ENCODE peak calls at places on chromosomes 16 and 17, in ten cellular contexts. Q, P, K, I, B, L, J, D, G and O are unnamed samples. For H3K4me1, the result is how much of the 10 kb centered on the place peaks cover.

GRCh38 chr17:32111141-32111771 is 31.0 kb upstream of the RHOT1 start:
- DNase-seq in Q (peak), P (peak), D (peak), G (peak), B (peak), J (no peak), L (peak), K (peak), I (no peak), O (peak)

GRCh38 chr17:29155235-29155965 is 24.8 kb downstream of the MYO18A start:
- DNase-seq in P (peak), Q (no peak), J (no peak), K (no peak), I (peak), L (peak), B (peak), G (peak), D (no peak), O (no peak)

GRCh38 chr17:151886-152859 is 14.8 kb downstream of the SCGB1C2 start:
- DNase-seq in P (no peak), D (peak), K (no peak), G (no peak), J (no peak), Q (no peak), I (no peak), B (peak), L (peak), O (peak)

GRCh38 chr16:68480084-68480995 is 32.0 kb upstream of the SMPD3 start:
- DNase-seq in K (no peak), P (no peak), J (no peak), B (no peak), L (no peak), Q (no peak), I (no peak), G (no peak), D (no peak), O (no peak)

GRCh38 chr17:73286863-73287296 is 24.9 kb downstream of the CDC42EP4 start:
- DNase-seq in P (no peak), G (no peak), I (no peak), L (no peak), B (no peak), J (no peak), D (peak), Q (no peak), K (no peak), O (no peak)

GRCh38 chr16:53743149-53743566 is 39.2 kb downstream of the FTO start:
- DNase-seq in K (no peak), I (peak), P (peak), D (no peak), Q (no peak), L (no peak), B (no peak), G (no peak), J (no peak), O (no peak)

GRCh38 chr17:3988297-3989120 is 24.3 kb upstream of the ATP2A3 start:
- DNase-seq in D (no peak), Q (no peak), J (no peak), K (no peak), B (no peak), P (no peak), L (no peak), G (no peak), I (no peak), O (no peak)

GRCh38 chr17:57834146-57834741 is 15.6 kb downstream of the MRPS23 start:
- DNase-seq in L (peak), Q (no peak), P (no peak), I (no peak), J (peak), D (peak), G (no peak), K (no peak), B (peak), O (peak)

DNA sequence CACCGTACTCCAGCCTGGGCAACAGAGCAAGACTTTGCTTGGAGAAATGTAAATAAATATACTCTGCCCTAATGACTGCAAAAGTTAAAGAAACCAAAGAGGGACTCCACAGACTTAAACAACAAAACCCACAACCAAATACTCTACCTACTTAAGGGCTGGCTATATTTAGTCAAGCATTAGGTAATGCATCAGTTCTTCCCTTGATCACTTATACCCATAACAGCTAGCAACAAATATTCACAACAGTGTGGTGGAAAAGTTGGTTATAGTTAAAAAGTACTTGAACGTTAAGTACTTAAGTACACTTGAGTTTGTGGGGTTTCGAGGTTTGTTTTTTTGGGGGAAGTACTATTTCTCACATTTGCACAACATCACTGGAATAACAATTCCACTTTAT is 5.4 kb upstream of the HEXIM2 start:
- DNase-seq in D (no peak), Q (no peak), I (no peak), G (no peak), L (no peak), B (no peak), J (no peak), K (no peak), P (no peak), O (no peak)
- H3K4me1 ChIP-seq in D (half or more), Q (under half), I (under half), G (under half), L (under half), B (under half), J (under half), K (under half), P (under half), O (half or more)

DNA sequence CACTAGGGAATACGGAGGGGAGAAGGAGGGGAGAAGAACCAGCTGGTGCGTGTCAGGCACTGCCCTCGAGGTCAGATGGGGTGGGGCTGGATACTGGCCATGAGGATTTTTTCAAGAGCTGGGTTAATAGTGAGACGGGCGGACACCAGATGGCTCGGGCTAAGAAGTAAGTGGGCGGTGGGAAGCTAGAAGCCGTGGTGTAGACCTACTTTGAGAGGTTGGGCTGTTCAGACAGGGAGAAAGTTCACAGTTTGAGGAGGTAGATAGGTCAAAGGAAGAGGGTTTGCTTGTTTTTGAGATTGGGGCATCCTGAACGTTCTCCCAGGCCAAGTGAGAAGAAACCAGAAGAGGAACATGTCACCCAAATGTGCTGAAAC is 303.9 kb downstream of the SEC14L1 start:
- DNase-seq in Q (no peak), D (no peak), G (peak), B (no peak), J (no peak), P (no peak), L (no peak), I (no peak), K (no peak), O (no peak)
- H3K4me1 ChIP-seq in Q (half or more), D (under half), G (under half), B (under half), J (under half), P (half or more), L (under half), I (under half), K (half or more), O (half or more)

GRCh38 chr17:38450699-38451029 is 22.4 kb downstream of the ARHGAP23 start:
- DNase-seq in I (no peak), D (no peak), Q (no peak), B (no peak), P (no peak), J (no peak), L (no peak), K (no peak), G (no peak), O (no peak)
- H3K4me1 ChIP-seq in I (half or more), D (under half), Q (under half), B (under half), P (under half), J (under half), L (under half), K (under half), G (under half), O (under half)

DNA sequence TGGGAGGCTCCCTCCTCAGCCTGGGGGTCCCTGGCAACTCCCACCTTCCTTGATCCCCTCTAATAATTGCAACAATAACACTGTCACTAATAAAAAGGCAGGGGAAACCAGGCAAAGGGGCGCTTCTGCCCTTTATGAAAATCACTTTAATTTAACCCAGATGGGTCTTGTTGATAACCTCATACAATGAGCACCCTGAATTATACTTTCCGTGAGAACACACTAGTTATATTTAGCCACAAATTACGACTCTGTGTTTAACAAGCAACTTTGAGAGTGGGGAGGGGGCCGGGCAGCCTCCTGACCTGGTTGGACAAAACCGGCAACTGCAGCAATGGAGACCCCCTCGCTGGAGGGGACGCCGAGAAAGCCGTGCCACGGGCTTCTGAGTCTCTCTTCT is 5.7 kb upstream of the BAHCC1 start:
- DNase-seq in D (no peak), Q (no peak), P (no peak), K (no peak), L (no peak), G (no peak), J (no peak), I (no peak), B (no peak), O (no peak)
- H3K4me1 ChIP-seq in D (under half), Q (under half), P (under half), K (half or more), L (under half), G (under half), J (under half), I (half or more), B (under half), O (under half)

DNA sequence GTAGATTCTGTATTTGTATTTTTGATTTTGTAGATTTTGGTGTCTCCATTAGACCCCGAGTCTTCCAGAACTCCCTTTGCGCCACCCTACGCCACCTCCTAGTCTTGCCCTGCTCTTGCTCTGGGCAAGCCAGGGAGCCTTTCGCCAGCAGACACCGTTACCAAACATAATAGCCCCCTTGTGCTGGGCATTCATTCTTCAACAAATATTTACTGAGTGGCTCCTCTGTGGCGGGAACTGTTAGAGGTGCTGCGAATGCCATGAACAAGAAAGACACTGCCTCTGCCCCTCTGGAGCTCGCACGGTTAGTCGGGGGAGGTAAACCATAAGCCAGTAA is 841 bp upstream of the GPT2 start:
- DNase-seq in J (no peak), G (peak), L (no peak), Q (no peak), B (no peak), D (no peak), I (no peak), K (no peak), P (no peak), O (no peak)
- H3K4me1 ChIP-seq in J (under half), G (under half), L (under half), Q (under half), B (under half), D (under half), I (under half), K (under half), P (under half), O (under half)

GRCh38 chr16:89475144-89475543 is 15.2 kb downstream of the ANKRD11 start:
- DNase-seq in L (no peak), K (no peak), D (no peak), I (no peak), G (no peak), J (no peak), P (no peak), Q (no peak), B (peak), O (no peak)

GRCh38 chr16:89476379-89476778 is 14.0 kb downstream of the ANKRD11 start:
- DNase-seq in K (no peak), Q (no peak), J (no peak), D (no peak), P (no peak), I (no peak), B (peak), L (no peak), G (no peak), O (no peak)

GRCh38 chr16:89473136-89473712 is 17.1 kb downstream of the ANKRD11 start:
- DNase-seq in J (no peak), L (no peak), K (no peak), P (no peak), D (no peak), I (no peak), G (no peak), Q (no peak), B (no peak), O (no peak)

GRCh38 chr16:89472711-89473075 is 17.7 kb downstream of the ANKRD11 start:
- DNase-seq in P (no peak), D (no peak), G (no peak), I (no peak), B (no peak), Q (no peak), L (peak), J (no peak), K (no peak), O (no peak)

GRCh38 chr16:89473791-89474414 is 16.5 kb downstream of the ANKRD11 start:
- DNase-seq in K (no peak), Q (no peak), P (no peak), G (no peak), J (no peak), D (no peak), L (peak), B (peak), I (no peak), O (no peak)
- H3K4me1 ChIP-seq in K (half or more), Q (half or more), P (half or more), G (under half), J (under half), D (half or more), L (under half), B (half or more), I (half or more), O (under half)